ENCODE peak calls at places on chromosomes 1 and 21, in four cellular contexts. J, R, D and Z are unnamed samples.

GRCh38 chr1:214317300-214317699 is 36.3 kb downstream of the SMYD2 start:
- DNase-seq in J (peak), R (no peak), D (no peak), Z (no peak)

GRCh38 chr1:160634543-160635491 is 12.0 kb downstream of the SLAMF1 start:
- DNase-seq in J (no peak), R (no peak), D (no peak), Z (no peak)

GRCh38 chr21:28754127-28754611 is 238.5 kb downstream of the LTN1 start:
- DNase-seq in J (no peak), R (no peak), D (no peak), Z (no peak)

GRCh38 chr1:224786533-224787249 is 142.8 kb upstream of the DNAH14 start:
- DNase-seq in J (no peak), R (no peak), D (no peak), Z (no peak)

GRCh38 chr1:68974447-68974846 is 477.6 kb upstream of the DEPDC1 start:
- DNase-seq in J (no peak), R (no peak), D (no peak), Z (peak)

GRCh38 chr1:40394456-40395172 is 21.1 kb downstream of the SMAP2 start:
- DNase-seq in J (no peak), R (no peak), D (no peak), Z (no peak)

GRCh38 chr1:189616893-189617292 is 860.8 kb downstream of the BRINP3 start:
- DNase-seq in J (no peak), R (no peak), D (no peak), Z (no peak)

GRCh38 chr1:10494418-10494753 is 19.6 kb downstream of the PEX14 start:
- DNase-seq in J (no peak), R (no peak), D (no peak), Z (no peak)

GRCh38 chr1:41483960-41484844 is at the start of gene EDN2:
- DNase-seq in J (no peak), R (no peak), D (peak), Z (no peak)

GRCh38 chr1:176692988-176693696 is 230.2 kb downstream of the PAPPA2 start:
- DNase-seq in J (no peak), R (no peak), D (no peak), Z (no peak)

GRCh38 chr1:42784946-42785693 is at the start of gene TMEM269:
- DNase-seq in J (no peak), R (no peak), D (peak), Z (no peak)

GRCh38 chr1:147822292-147822691 is 61.9 kb upstream of the GJA5 start:
- DNase-seq in J (no peak), R (no peak), D (no peak), Z (no peak)

GRCh38 chr1:245599413-245600174 is 444.8 kb downstream of the KIF26B start:
- DNase-seq in J (no peak), R (no peak), D (no peak), Z (no peak)

GRCh38 chr1:197736689-197737088 is 38.6 kb downstream of the DENND1B start:
- DNase-seq in J (no peak), R (no peak), D (no peak), Z (peak)

GRCh38 chr1:168443899-168444298 is 99.9 kb downstream of the XCL2 start:
- DNase-seq in J (no peak), R (no peak), D (no peak), Z (no peak)

GRCh38 chr1:61568460-61569211 is 156.3 kb downstream of the TM2D1 start:
- DNase-seq in J (no peak), R (no peak), D (peak), Z (no peak)

GRCh38 chr1:101409102-101409501 is 172.3 kb downstream of the S1PR1 start:
- DNase-seq in J (no peak), R (no peak), D (no peak), Z (no peak)

GRCh38 chr1:151611288-151611790 is 511 bp upstream of the SNX27 start:
- DNase-seq in J (peak), R (no peak), D (no peak), Z (peak)

GRCh38 chr1:19153169-19153568 is 56.9 kb downstream of the UBR4 start:
- DNase-seq in J (no peak), R (no peak), D (no peak), Z (no peak)

GRCh38 chr1:43464840-43465693 is 11.3 kb upstream of the HYI start:
- DNase-seq in J (peak), R (no peak), D (peak), Z (no peak)

GRCh38 chr21:45911806-45912325 is 69.7 kb upstream of the COL6A1 start:
- DNase-seq in J (no peak), R (no peak), D (no peak), Z (no peak)

GRCh38 chr1:204589409-204590038 is 73.3 kb downstream of the MDM4 start:
- DNase-seq in J (no peak), R (no peak), D (no peak), Z (no peak)

GRCh38 chr1:115088871-115089442 is 346 bp downstream of the TSPAN2 start:
- DNase-seq in J (no peak), R (no peak), D (peak), Z (no peak)

GRCh38 chr1:24206516-24207394 is 19.7 kb upstream of the IFNLR1 start:
- DNase-seq in J (no peak), R (no peak), D (no peak), Z (no peak)

GRCh38 chr1:89883030-89883379 is 62.2 kb downstream of the LRRC8D start:
- DNase-seq in J (no peak), R (no peak), D (no peak), Z (no peak)

GRCh38 chr1:183249941-183250452 is 63.9 kb downstream of the LAMC2 start:
- DNase-seq in J (no peak), R (no peak), D (no peak), Z (no peak)

GRCh38 chr1:56064705-56065104 is 514.7 kb downstream of the PLPP3 start:
- DNase-seq in J (no peak), R (peak), D (no peak), Z (no peak)

GRCh38 chr1:3474421-3474820 is 20.0 kb downstream of the ARHGEF16 start:
- DNase-seq in J (no peak), R (no peak), D (no peak), Z (no peak)

GRCh38 chr1:198797656-198798055 is 158.8 kb downstream of the PTPRC start:
- DNase-seq in J (no peak), R (no peak), D (no peak), Z (no peak)

GRCh38 chr1:38055398-38055797 is 8.8 kb upstream of the POU3F1 start:
- DNase-seq in J (no peak), R (no peak), D (no peak), Z (no peak)

GRCh38 chr1:36125129-36125991 is at the start of gene COL8A2:
- DNase-seq in J (no peak), R (no peak), D (peak), Z (no peak)

GRCh38 chr1:171141336-171142051 is 43.6 kb upstream of the FMO2 start:
- DNase-seq in J (no peak), R (no peak), D (no peak), Z (no peak)

GRCh38 chr1:214402583-214403216 is 121.7 kb downstream of the SMYD2 start:
- DNase-seq in J (no peak), R (no peak), D (no peak), Z (no peak)

GRCh38 chr1:18962121-18962721 is 5.7 kb upstream of the IFFO2 start:
- DNase-seq in J (no peak), R (no peak), D (no peak), Z (no peak)

GRCh38 chr21:41777934-41778815 is 11.3 kb upstream of the RIPK4 start:
- DNase-seq in J (peak), R (peak), D (peak), Z (peak)

GRCh38 chr21:25967566-25968438 is 202.8 kb downstream of the APP start:
- DNase-seq in J (no peak), R (no peak), D (no peak), Z (no peak)

GRCh38 chr1:60066001-60066400 is 7.6 kb downstream of the C1orf87 start:
- DNase-seq in J (no peak), R (no peak), D (no peak), Z (no peak)

GRCh38 chr1:116835161-116835560 is 74.6 kb upstream of the PTGFRN start:
- DNase-seq in J (no peak), R (no peak), D (no peak), Z (no peak)

GRCh38 chr1:116833655-116834054 is 76.1 kb upstream of the PTGFRN start:
- DNase-seq in J (no peak), R (no peak), D (no peak), Z (no peak)

GRCh38 chr1:116832268-116832931 is 77.3 kb upstream of the PTGFRN start:
- DNase-seq in J (no peak), R (no peak), D (no peak), Z (no peak)

GRCh38 chr1:116834605-116835004 is 75.1 kb upstream of the PTGFRN start:
- DNase-seq in J (no peak), R (no peak), D (no peak), Z (no peak)

GRCh38 chr1:116832932-116833578 is 76.7 kb upstream of the PTGFRN start:
- DNase-seq in J (no peak), R (no peak), D (no peak), Z (no peak)
- TF ChIP-seq JUND in J (no peak), R (no peak), D (no peak), Z (no peak)

GRCh38 chr1:209840611-209841010 is 12.8 kb downstream of the UTP25 start:
- DNase-seq in J (no peak), R (no peak), D (no peak), Z (no peak)
- TF ChIP-seq JUND in J (no peak), R (no peak), D (no peak), Z (no peak)

GRCh38 chr21:27647921-27648320 is 681.0 kb upstream of the ADAMTS5 start:
- DNase-seq in J (no peak), R (no peak), D (no peak), Z (no peak)

GRCh38 chr21:27647401-27647800 is 680.5 kb upstream of the ADAMTS5 start:
- DNase-seq in J (no peak), R (no peak), D (no peak), Z (no peak)

GRCh38 chr21:27648560-27648959 is 681.7 kb upstream of the ADAMTS5 start:
- DNase-seq in J (no peak), R (no peak), D (no peak), Z (no peak)

GRCh38 chr21:27645285-27645684 is 678.4 kb upstream of the ADAMTS5 start:
- DNase-seq in J (no peak), R (no peak), D (no peak), Z (no peak)

GRCh38 chr21:27646691-27647090 is 679.8 kb upstream of the ADAMTS5 start:
- DNase-seq in J (no peak), R (no peak), D (no peak), Z (no peak)
- TF ChIP-seq JUND in J (no peak), R (no peak), D (no peak), Z (no peak)

GRCh38 chr1:32012709-32013385 is 821 bp upstream of the KHDRBS1 start:
- DNase-seq in J (no peak), R (no peak), D (no peak), Z (no peak)

GRCh38 chr1:32014199-32014936 is 700 bp downstream of the KHDRBS1 start:
- DNase-seq in J (no peak), R (no peak), D (peak), Z (peak)

GRCh38 chr1:32013386-32014198 is at the start of gene KHDRBS1:
- DNase-seq in J (peak), R (peak), D (peak), Z (peak)

GRCh38 chr1:32010246-32010645 is 3.4 kb upstream of the KHDRBS1 start:
- DNase-seq in J (no peak), R (no peak), D (no peak), Z (no peak)

GRCh38 chr1:32014937-32015363 is 1.3 kb downstream of the KHDRBS1 start:
- DNase-seq in J (no peak), R (no peak), D (no peak), Z (no peak)
- TF ChIP-seq JUND in J (no peak), R (no peak), D (no peak), Z (no peak)

GRCh38 chr1:28950449-28950848 is 36.1 kb downstream of the EPB41 start:
- DNase-seq in J (no peak), R (no peak), D (peak), Z (no peak)
- TF ChIP-seq JUND in J (no peak), R (no peak), D (no peak), Z (no peak)

GRCh38 chr1:67561704-67562113 is 123.3 kb upstream of the GADD45A start:
- DNase-seq in J (peak), R (peak), D (peak), Z (peak)
- TF ChIP-seq JUND in J (no peak), R (no peak), D (no peak), Z (no peak)

GRCh38 chr1:180611016-180611930 is 20.5 kb upstream of the XPR1 start:
- DNase-seq in J (no peak), R (no peak), D (no peak), Z (no peak)
- TF ChIP-seq JUND in J (no peak), R (no peak), D (no peak), Z (no peak)

GRCh38 chr1:74937176-74937575 is 197.0 kb upstream of the LHX8 start:
- DNase-seq in J (no peak), R (no peak), D (no peak), Z (no peak)

GRCh38 chr1:74946389-74946788 is 187.8 kb upstream of the LHX8 start:
- DNase-seq in J (no peak), R (no peak), D (no peak), Z (no peak)

DNA sequence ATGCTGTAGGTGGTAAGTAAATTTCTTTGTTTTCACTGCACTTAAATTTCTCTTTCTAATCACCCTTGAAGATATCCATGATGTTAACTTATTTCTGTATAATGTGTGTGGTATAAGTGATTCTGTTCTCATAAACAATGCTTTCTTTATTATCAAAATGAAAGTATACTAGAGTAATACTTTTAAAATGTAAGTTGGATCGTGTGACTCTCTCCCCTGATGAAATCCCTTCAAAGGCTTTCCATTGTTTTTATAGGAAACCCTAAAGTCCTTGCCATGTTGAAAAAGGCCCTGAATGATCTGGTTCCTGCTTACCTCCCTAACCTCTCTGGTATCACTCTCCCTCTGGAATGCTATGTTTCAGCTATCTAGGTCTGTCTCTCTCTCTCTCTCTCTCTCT is 191.1 kb upstream of the LHX8 start:
- DNase-seq in J (no peak), R (no peak), D (no peak), Z (no peak)
- TF ChIP-seq JUND in J (no peak), R (no peak), D (no peak), Z (no peak)

GRCh38 chr1:87783315-87783714 is 454.6 kb downstream of the LMO4 start:
- DNase-seq in J (no peak), R (no peak), D (no peak), Z (no peak)

GRCh38 chr1:87781589-87781988 is 452.9 kb downstream of the LMO4 start:
- DNase-seq in J (no peak), R (no peak), D (no peak), Z (no peak)

GRCh38 chr1:87778896-87779295 is 450.2 kb downstream of the LMO4 start:
- DNase-seq in J (no peak), R (no peak), D (no peak), Z (no peak)
- TF ChIP-seq JUND in J (no peak), R (no peak), D (no peak), Z (no peak)

DNA sequence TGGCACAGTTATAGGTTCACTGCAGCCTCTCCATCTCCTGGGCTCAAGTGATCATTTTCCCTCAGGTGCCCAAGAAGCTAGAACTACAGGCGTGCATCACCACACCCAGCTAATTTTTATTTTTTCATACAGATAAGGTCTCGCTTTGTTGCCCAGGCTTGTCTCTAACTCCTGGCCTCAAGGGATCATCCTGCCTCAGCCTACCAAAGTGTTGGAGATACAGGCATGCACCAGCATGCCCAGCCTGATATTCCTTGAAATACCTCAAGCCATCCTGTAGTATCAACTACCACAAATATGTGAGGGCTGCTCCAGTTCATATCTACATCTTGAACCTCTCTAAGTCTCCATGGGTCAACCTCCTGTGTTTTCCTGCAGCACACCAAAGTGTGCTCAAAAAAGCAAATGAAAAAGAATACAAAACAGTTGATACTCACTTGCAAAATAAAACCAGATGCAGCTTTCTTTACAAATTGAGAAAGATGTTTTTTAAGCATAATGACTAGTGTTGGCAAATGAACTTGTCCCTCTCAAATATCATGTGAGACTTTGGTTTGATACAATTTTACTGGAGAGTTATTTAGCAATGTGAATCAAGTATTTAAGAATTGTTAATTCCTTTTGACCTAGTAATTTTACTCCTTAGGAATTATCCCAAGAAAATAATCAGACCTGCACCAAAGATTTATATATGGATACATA is 197.8 kb downstream of the NRIP1 start:
- DNase-seq in J (no peak), R (no peak), D (no peak), Z (no peak)
- TF ChIP-seq JUND in J (no peak), R (no peak), D (no peak), Z (no peak)